ENCODE peak calls at places on chromosomes 11 and 22, in four cellular contexts. G is HEK293T, O is WTC11, K is HepG2. R is an unnamed sample.

GRCh38 chr11:27660171-27660570 is 40.1 kb downstream of the BDNF start:
- DNase-seq in K (no peak), G (no peak), O (no peak), R (no peak)

GRCh38 chr11:46865340-46865739 is 19.3 kb upstream of the CKAP5 start:
- DNase-seq in K (no peak), O (no peak), G (no peak), R (no peak)

GRCh38 chr11:108895579-108896480 is 231.0 kb downstream of the DDX10 start:
- DNase-seq in O (no peak), K (peak), G (no peak), R (no peak)

GRCh38 chr22:21796863-21797262 is 61.3 kb upstream of the YPEL1 start:
- DNase-seq in O (no peak), G (no peak), K (no peak), R (peak)

GRCh38 chr11:27194976-27195375 is 154.4 kb downstream of the BBOX1 start:
- DNase-seq in G (no peak), K (no peak), O (no peak), R (no peak)

GRCh38 chr22:47189056-47189916 is 426.8 kb downstream of the TBC1D22A start:
- DNase-seq in G (no peak), K (no peak), O (no peak), R (no peak)

GRCh38 chr11:111606986-111607385 is 4.7 kb downstream of the SIK2 start:
- DNase-seq in O (no peak), K (no peak), G (no peak), R (no peak)

GRCh38 chr11:8867035-8867434 is 44.0 kb upstream of the AKIP1 start:
- DNase-seq in G (no peak), K (no peak), O (no peak), R (no peak)

GRCh38 chr11:4881860-4882500 is at the start of gene OR51T1:
- DNase-seq in K (no peak), O (no peak), G (no peak), R (peak)

GRCh38 chr11:74754507-74755255 is 6.0 kb downstream of the RNF169 start:
- DNase-seq in O (no peak), K (no peak), G (no peak), R (no peak)
- TF ChIP-seq ELF4 in O (no peak), K (no peak), G (no peak), R (no peak)

GRCh38 chr11:68989936-68990606 is 9.3 kb upstream of the MRGPRD start:
- DNase-seq in O (peak), G (no peak), K (no peak), R (no peak)
- TF ChIP-seq ELF4 in O (no peak), G (no peak), K (no peak), R (no peak)

DNA sequence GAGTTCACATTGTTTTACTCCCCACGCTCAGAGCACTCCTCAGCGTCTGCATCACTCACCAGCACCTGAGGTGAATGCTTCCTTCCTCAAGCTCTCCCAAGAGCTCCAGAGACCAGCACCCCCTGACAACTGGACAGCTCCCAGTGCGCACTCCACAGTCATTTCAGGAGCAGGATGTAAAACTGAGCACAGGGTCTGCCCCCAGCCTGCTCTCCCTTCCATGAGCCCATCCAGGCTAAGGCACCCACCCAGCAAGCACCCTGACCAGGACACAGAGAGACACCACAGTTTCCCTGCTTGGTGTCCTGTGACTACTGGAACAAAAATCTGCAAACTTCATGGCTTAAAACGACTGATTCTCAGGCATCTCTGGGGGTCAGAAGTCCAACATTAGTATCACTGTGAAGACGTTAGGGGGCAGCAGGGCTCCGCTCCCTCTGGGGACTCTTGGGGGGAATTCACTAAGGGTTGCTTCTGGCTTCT is 3.3 kb downstream of the SCGB1D2 start:
- DNase-seq in O (peak), K (peak), G (peak), R (peak)
- TF ChIP-seq ELF4 in O (no peak), K (no peak), G (no peak), R (no peak)

GRCh38 chr11:128735935-128736610 is 42.2 kb downstream of the FLI1 start:
- DNase-seq in O (no peak), G (no peak), K (no peak), R (no peak)
- TF ChIP-seq ELF4 in O (no peak), G (no peak), K (no peak), R (no peak)

DNA sequence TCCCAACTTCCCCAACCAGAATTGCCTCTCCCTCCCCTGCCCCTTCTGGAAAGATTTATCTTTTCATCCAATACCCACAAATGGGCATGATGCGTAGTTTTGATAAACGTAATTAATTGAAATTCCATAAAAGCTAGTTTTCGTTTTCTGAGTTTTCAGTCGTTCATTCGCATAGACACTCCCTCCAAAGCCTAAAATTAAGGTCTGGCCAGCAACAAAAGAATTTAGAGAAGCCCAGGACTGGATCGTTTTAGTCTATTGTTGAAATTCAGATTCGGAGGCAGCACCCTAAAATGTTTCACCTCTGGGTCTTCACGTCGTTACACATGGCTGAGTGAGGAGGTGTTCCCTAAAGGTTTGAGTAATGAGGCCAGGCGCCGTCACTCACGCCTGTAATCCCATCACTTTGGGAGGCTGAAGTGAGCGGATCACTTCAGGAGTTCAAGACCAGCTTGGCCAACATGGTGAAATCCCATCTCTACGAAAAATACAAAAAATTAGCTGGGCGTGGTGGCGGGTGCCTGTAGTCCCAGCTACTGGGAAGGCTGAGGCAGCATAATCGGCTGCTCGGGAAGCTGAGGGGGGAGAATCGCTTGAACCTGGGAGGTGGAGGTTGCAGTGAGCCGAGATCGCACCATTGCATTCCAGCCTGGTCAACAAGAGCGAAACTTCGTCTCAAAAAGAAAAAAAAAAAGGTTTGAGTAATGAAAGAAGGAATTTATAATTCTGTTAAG is 589 bp upstream of the NDUFC2 start:
- DNase-seq in O (no peak), K (no peak), G (no peak), R (no peak)
- TF ChIP-seq ELF4 in O (no peak), K (peak), G (no peak), R (no peak)

GRCh38 chr11:126538071-126538470 is 182.6 kb downstream of the ST3GAL4 start:
- DNase-seq in K (no peak), G (no peak), O (no peak), R (no peak)
- TF ChIP-seq ELF4 in K (no peak), G (no peak), O (no peak), R (no peak)

R was measured in K562.